ENCODE peak calls at places on chromosomes 16 and 17, in six cellular contexts. K is GM04504, G is thoracic aorta, T is globus pallidus, L is NCI-H345, Z is RPMI7951. N is an unnamed sample.

GRCh38 chr16:13414154-13414553 is 505.8 kb upstream of the ERCC4 start:
- DNase-seq in L (no peak), T (no peak), K (no peak), G (no peak), Z (no peak), N (peak; percentile 47)

GRCh38 chr16:85986931-85987749 is 88.2 kb downstream of the IRF8 start:
- DNase-seq in G (no peak), Z (peak; percentile 17), L (no peak), T (no peak), K (no peak), N (no peak)

GRCh38 chr17:58487589-58488427 is at the start of gene HSF5:
- DNase-seq in L (no peak), K (no peak), Z (no peak), G (no peak), T (no peak), N (no peak)

GRCh38 chr17:1234455-1234854 is 35.8 kb upstream of the BHLHA9 start:
- DNase-seq in T (no peak), L (no peak), G (no peak), Z (no peak), K (no peak), N (no peak)

GRCh38 chr17:53950207-53950857 is 127.6 kb downstream of the KIF2B start:
- DNase-seq in Z (no peak), T (no peak), L (no peak), G (no peak), K (no peak), N (no peak)

GRCh38 chr16:77304883-77305282 is 105.7 kb downstream of the SYCE1L start:
- DNase-seq in K (no peak), G (no peak), Z (no peak), T (no peak), L (no peak), N (no peak)

GRCh38 chr17:65430209-65430833 is 131.1 kb downstream of the AXIN2 start:
- DNase-seq in Z (no peak), G (no peak), T (no peak), L (no peak), K (no peak), N (no peak)

GRCh38 chr17:35146214-35146833 is 1.3 kb upstream of the UNC45B start:
- DNase-seq in G (no peak), L (no peak), Z (no peak), T (no peak), K (no peak), N (no peak)

GRCh38 chr17:28335959-28336871 is 654 bp downstream of the TNFAIP1 start:
- DNase-seq in K (peak; percentile 71), G (no peak), L (peak; percentile 58), T (peak; percentile 18), Z (peak; percentile 83), N (peak; percentile 60)

GRCh38 chr17:10751569-10751968 is 21.7 kb upstream of the TMEM220 start:
- DNase-seq in L (no peak), T (no peak), K (no peak), G (no peak), Z (no peak), N (no peak)

GRCh38 chr17:11144358-11145233 is 96.4 kb upstream of the SHISA6 start:
- DNase-seq in L (peak; percentile 7), T (peak; percentile 45), Z (peak; percentile 58), K (no peak), G (no peak), N (no peak)

GRCh38 chr16:16197331-16197730 is 26.0 kb downstream of the ABCC6 start:
- DNase-seq in G (no peak), L (no peak), T (no peak), Z (no peak), K (no peak), N (no peak)

GRCh38 chr16:75093598-75094540 is 22.7 kb downstream of the LDHD start:
- DNase-seq in L (no peak), K (no peak), T (no peak), G (no peak), Z (no peak), N (no peak)

GRCh38 chr16:48246066-48246465 is 1.3 kb downstream of the ABCC11 start:
- DNase-seq in K (no peak), T (no peak), L (no peak), Z (no peak), G (no peak), N (no peak)

GRCh38 chr17:45171338-45172231 is 9.9 kb downstream of the HEXIM2 start:
- DNase-seq in Z (peak; percentile 48), G (no peak), K (no peak), L (no peak), T (no peak), N (peak; percentile 53)

GRCh38 chr17:28426081-28426519 is 20.1 kb upstream of the SLC46A1 start:
- DNase-seq in Z (peak; percentile 15), G (no peak), L (no peak), T (no peak), K (no peak), N (no peak)

GRCh38 chr16:66378739-66379570 is 12.5 kb downstream of the CDH5 start:
- DNase-seq in K (no peak), G (no peak), Z (peak; percentile 27), L (no peak), T (no peak), N (no peak)